ENCODE peak calls at places on chromosome 2, in ten cellular contexts. F is left kidney; H is Daoy; R is H9; M is activated effector memory CD4-positive, alpha-beta T cell treated with anti-CD3 and anti-CD28 coated beads, Interleukin-2, amount 50 U/mL, for 16 hours; U is activated gamma-delta T cell treated with Interleukin-2 at 50 U/mL for 16 hours; I is activated naive CD4-positive, alpha-beta T cell treated with Interleukin-2 at 50 U/mL for 16 hours; E is SJSA1; B is stimulated activated CD8-positive, alpha-beta memory T cell treated with anti-CD3 and anti-CD28 coated beads, Interleukin-15, amount 100 ng/mL, for 1 hour; N is GM13977. L is an unnamed sample.

GRCh38 chr2:190451561-190452176 is 43.5 kb downstream of the MFSD6 start:
- DNase-seq in F (no peak), E (no peak), R (no peak), I (no peak), N (no peak), B (no peak), U (no peak), M (no peak), H (no peak), L (peak)

GRCh38 chr2:200703132-200703925 is 108.4 kb upstream of the BZW1 start:
- DNase-seq in U (no peak), R (no peak), N (no peak), M (no peak), F (peak), H (peak), I (peak), E (peak), B (no peak), L (peak)

GRCh38 chr2:50491541-50492114 is 540.3 kb downstream of the NRXN1 start:
- DNase-seq in B (no peak), E (no peak), M (peak), U (no peak), R (no peak), I (peak), F (peak), N (peak), H (peak), L (peak)

GRCh38 chr2:62382122-62382521 is 123.9 kb downstream of the TMEM17 start:
- DNase-seq in I (no peak), B (no peak), M (no peak), H (no peak), U (no peak), E (no peak), R (no peak), N (no peak), F (peak), L (no peak)

GRCh38 chr2:151043484-151043883 is 218.2 kb downstream of the RBM43 start:
- DNase-seq in U (no peak), B (no peak), H (peak), M (no peak), F (no peak), E (peak), I (no peak), R (no peak), N (no peak), L (peak)

GRCh38 chr2:105287692-105288091 is 41.8 kb downstream of the TGFBRAP1 start:
- DNase-seq in B (no peak), U (no peak), N (peak), I (peak), E (peak), R (peak), M (no peak), H (peak), F (peak), L (no peak)

GRCh38 chr2:71990122-71990521 is 157.5 kb downstream of the CYP26B1 start:
- DNase-seq in N (no peak), U (no peak), I (no peak), H (no peak), B (no peak), F (no peak), M (no peak), R (no peak), E (no peak), L (no peak)

GRCh38 chr2:53913721-53914120 is 54.0 kb upstream of the GPR75 start:
- DNase-seq in H (no peak), N (peak), F (no peak), I (peak), B (no peak), U (no peak), E (no peak), R (no peak), M (no peak), L (no peak)

GRCh38 chr2:135962401-135963138 is 22.9 kb downstream of the DARS1 start:
- DNase-seq in U (no peak), H (no peak), M (no peak), F (no peak), I (no peak), B (no peak), N (no peak), E (no peak), R (no peak), L (no peak)

GRCh38 chr2:74148457-74149248 is 941 bp upstream of the BOLA3 start:
- DNase-seq in E (no peak), F (peak), N (no peak), M (no peak), U (no peak), H (no peak), B (no peak), I (no peak), R (peak), L (no peak)

GRCh38 chr2:66596229-66596628 is 161.3 kb downstream of the MEIS1 start:
- DNase-seq in M (no peak), F (peak), U (no peak), N (no peak), B (no peak), I (no peak), R (no peak), E (no peak), H (peak), L (peak)

GRCh38 chr2:71785550-71785951 is 332.2 kb downstream of the DYSF start:
- DNase-seq in H (no peak), M (peak), I (no peak), U (no peak), N (no peak), B (no peak), F (peak), E (no peak), R (peak), L (peak)

GRCh38 chr2:237556773-237557632 is 9.4 kb upstream of the PRLH start:
- DNase-seq in U (no peak), N (peak), M (peak), R (no peak), I (peak), F (no peak), B (no peak), H (no peak), E (no peak), L (peak)

GRCh38 chr2:10336283-10336682 is 33.6 kb downstream of the HPCAL1 start:
- DNase-seq in H (no peak), M (no peak), B (no peak), N (no peak), E (no peak), I (no peak), U (no peak), R (no peak), F (no peak), L (no peak)

GRCh38 chr2:82641781-82642180 is 1817.3 kb downstream of the SUCLG1 start:
- DNase-seq in R (no peak), E (no peak), U (no peak), M (no peak), I (no peak), H (no peak), F (no peak), B (no peak), N (no peak), L (no peak)

GRCh38 chr2:154974041-154974440 is 275.5 kb downstream of the KCNJ3 start:
- DNase-seq in M (no peak), N (no peak), F (no peak), B (no peak), U (no peak), E (no peak), R (no peak), I (no peak), H (no peak), L (no peak)

GRCh38 chr2:5690718-5691658 is 1.2 kb upstream of the SOX11 start:
- DNase-seq in H (peak), F (peak), E (no peak), I (no peak), M (no peak), N (no peak), B (no peak), R (peak), U (no peak), L (peak)

L was measured in osteoblast.